ENCODE peak calls at places on chromosomes 3 and 15, in four cellular contexts. C, R, I and Q are unnamed samples.

GRCh38 chr15:57500979-57501576 is 90.6 kb upstream of the MYZAP start:
- DNase-seq in R (no peak), I (no peak), C (no peak), Q (no peak)

GRCh38 chr15:64720188-64720587 is 55.2 kb downstream of the RBPMS2 start:
- DNase-seq in C (no peak), I (no peak), R (no peak), Q (no peak)

GRCh38 chr15:58165661-58166060 is 27.5 kb downstream of the AQP9 start:
- DNase-seq in C (no peak), I (no peak), R (no peak), Q (no peak)

GRCh38 chr3:28050895-28051294 is 190.5 kb upstream of the CMC1 start:
- DNase-seq in C (no peak), R (peak), I (no peak), Q (no peak)

GRCh38 chr3:170815340-170815739 is 54.7 kb downstream of the RPL22L1 start:
- DNase-seq in I (peak), C (peak), R (no peak), Q (no peak)

GRCh38 chr3:55264933-55265332 is 222.2 kb downstream of the WNT5A start:
- DNase-seq in C (no peak), R (no peak), I (no peak), Q (no peak)

GRCh38 chr3:43540625-43541024 is 81.2 kb downstream of the ANO10 start:
- DNase-seq in I (no peak), R (no peak), C (no peak), Q (no peak)

GRCh38 chr3:72924055-72924454 is 36.2 kb downstream of the GXYLT2 start:
- DNase-seq in C (peak), I (peak), R (no peak), Q (no peak)

GRCh38 chr3:42376397-42376798 is 34.0 kb downstream of the LYZL4 start:
- DNase-seq in I (no peak), C (no peak), R (no peak), Q (no peak)

GRCh38 chr3:57141719-57142118 is 23.4 kb downstream of the IL17RD start:
- DNase-seq in C (no peak), I (no peak), R (no peak), Q (no peak)

GRCh38 chr15:43511012-43511885 is 6.2 kb upstream of the MAP1A start:
- DNase-seq in R (no peak), C (peak), I (peak), Q (no peak)
- TF ChIP-seq CTCF in R (peak), C (peak), I (peak), Q (peak)

DNA sequence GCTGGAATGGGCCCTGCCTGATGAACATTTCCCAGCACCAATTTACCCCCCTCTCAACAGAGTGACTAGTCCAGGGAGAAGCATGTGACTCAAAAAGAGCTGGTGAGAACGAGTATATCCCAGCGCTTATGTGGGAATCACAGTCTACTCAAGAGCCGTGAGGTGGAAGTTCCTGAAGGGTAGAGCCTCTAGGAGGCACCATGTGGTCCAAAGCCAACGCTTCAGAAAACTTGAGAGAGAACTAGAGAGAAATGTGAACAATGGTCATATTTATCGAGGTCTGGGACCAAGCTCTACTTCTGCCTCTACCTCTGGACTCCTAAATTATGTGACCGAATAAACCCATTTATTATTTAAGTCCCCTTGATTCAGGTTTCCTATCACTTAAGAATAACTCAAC is 111.0 kb upstream of the RAP2B start:
- DNase-seq in C (no peak), I (no peak), R (no peak), Q (no peak)
- TF ChIP-seq CTCF in C (no peak), I (no peak), R (no peak), Q (no peak)

GRCh38 chr3:52986938-52987337 is 58.9 kb downstream of the SFMBT1 start:
- DNase-seq in C (peak), I (peak), R (no peak), Q (no peak)
- TF ChIP-seq CTCF in C (peak), I (peak), R (peak), Q (peak)

GRCh38 chr15:93088200-93088980 is 621 bp downstream of the RGMA start:
- DNase-seq in I (peak), C (peak), R (no peak), Q (no peak)
- TF ChIP-seq CTCF in I (no peak), C (no peak), R (peak), Q (no peak)

DNA sequence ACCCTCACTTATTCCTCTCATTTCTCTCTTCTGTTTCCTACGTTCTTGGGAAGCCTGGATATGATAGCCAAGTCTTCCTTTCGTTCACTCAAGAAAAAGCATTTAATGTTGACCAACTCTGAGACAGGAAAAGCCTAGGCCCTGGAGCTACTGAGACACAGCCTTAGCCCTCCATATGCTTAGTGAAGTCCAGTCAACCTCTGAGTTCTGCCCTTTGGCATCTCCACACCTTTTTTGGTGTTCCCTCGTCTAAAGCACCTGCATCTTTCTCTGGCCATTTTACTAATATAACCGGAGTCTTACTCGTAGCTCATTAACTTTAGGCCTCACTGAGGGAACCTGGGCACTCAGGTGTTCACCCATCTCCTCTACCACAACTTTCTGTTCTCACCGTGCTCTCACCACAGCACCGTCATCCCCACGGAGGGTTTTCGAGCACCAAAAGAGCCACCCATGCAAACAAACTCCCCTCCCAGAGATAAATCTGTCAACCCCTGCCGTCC is 632 bp downstream of the MTHFS start:
- DNase-seq in I (no peak), C (peak), R (no peak), Q (no peak)
- TF ChIP-seq CTCF in I (no peak), C (no peak), R (no peak), Q (no peak)

GRCh38 chr3:128584412-128585020 is 66.1 kb downstream of the RPN1 start:
- DNase-seq in I (peak), C (peak), R (no peak), Q (no peak)
- TF ChIP-seq CTCF in I (peak), C (peak), R (peak), Q (peak)

GRCh38 chr3:18300916-18301315 is 124.2 kb downstream of the SATB1 start:
- DNase-seq in R (no peak), I (no peak), C (no peak), Q (no peak)

GRCh38 chr3:18290130-18290529 is 135.0 kb downstream of the SATB1 start:
- DNase-seq in C (no peak), R (no peak), I (no peak), Q (no peak)

GRCh38 chr3:18297131-18297530 is 128.0 kb downstream of the SATB1 start:
- DNase-seq in I (no peak), R (no peak), C (no peak), Q (no peak)

GRCh38 chr3:18295171-18295920 is 129.8 kb downstream of the SATB1 start:
- DNase-seq in C (peak), R (peak), I (peak), Q (no peak)
- TF ChIP-seq CTCF in C (peak), R (peak), I (peak), Q (peak)

GRCh38 chr15:98568382-98569017 is 79.8 kb upstream of the IGF1R start:
- DNase-seq in C (no peak), I (no peak), R (no peak), Q (no peak)
- TF ChIP-seq CTCF in C (peak), I (peak), R (no peak), Q (no peak)

DNA sequence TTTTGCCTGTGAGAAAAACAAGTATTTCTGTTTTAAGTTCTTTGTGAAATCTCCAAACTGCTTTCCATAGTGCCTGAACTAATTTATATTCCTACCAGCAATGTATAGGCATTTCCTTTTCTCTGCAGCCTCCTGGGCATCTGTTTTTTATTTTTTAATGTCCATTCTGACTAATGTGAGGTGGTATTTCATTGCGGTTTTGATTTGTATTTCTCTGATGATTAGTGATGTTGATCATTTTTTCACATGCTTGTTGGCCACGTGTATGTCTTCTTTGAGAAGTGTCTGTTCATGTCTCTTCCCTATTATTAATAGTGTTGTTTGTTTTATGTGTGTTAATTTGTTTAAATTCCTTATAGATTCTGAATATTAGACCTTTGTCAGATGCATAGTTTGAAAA is 820.5 kb downstream of the MCTP2 start:
- DNase-seq in I (no peak), R (no peak), C (no peak), Q (no peak)
- TF ChIP-seq CTCF in I (no peak), R (no peak), C (no peak), Q (no peak)

GRCh38 chr15:66907826-66908502 is 157.4 kb upstream of the SMAD3 start:
- DNase-seq in R (no peak), I (no peak), C (no peak), Q (no peak)

GRCh38 chr15:66905185-66905584 is 160.2 kb upstream of the SMAD3 start:
- DNase-seq in C (no peak), I (no peak), R (no peak), Q (no peak)

GRCh38 chr15:66906660-66907059 is 158.7 kb upstream of the SMAD3 start:
- DNase-seq in I (no peak), C (no peak), R (no peak), Q (no peak)

GRCh38 chr15:66908503-66909095 is 156.8 kb upstream of the SMAD3 start:
- DNase-seq in I (no peak), C (no peak), R (no peak), Q (no peak)

GRCh38 chr15:66905954-66906353 is 159.4 kb upstream of the SMAD3 start:
- DNase-seq in R (no peak), I (peak), C (peak), Q (no peak)
- TF ChIP-seq CTCF in R (peak), I (peak), C (peak), Q (peak)